ENCODE peak calls at places on chromosomes 6 and 20, in nine cellular contexts. R, U, J, M, S, K, X, F and T are unnamed samples.

GRCh38 chr20:2693286-2693995 is 861 bp downstream of the EBF4 start:
- DNase-seq in R (no peak), U (no peak), J (peak), M (no peak), S (no peak), K (peak), X (peak), F (peak), T (no peak)

GRCh38 chr6:160238234-160238633 is 20.4 kb downstream of the SLC22A2 start:
- DNase-seq in R (no peak), U (no peak), J (no peak), M (no peak), S (no peak), K (no peak), X (no peak), F (no peak), T (no peak)

GRCh38 chr6:105621564-105622175 is 218.8 kb upstream of the PREP start:
- DNase-seq in R (no peak), U (no peak), J (no peak), M (no peak), S (no peak), K (no peak), X (no peak), F (no peak), T (no peak)

GRCh38 chr6:25320459-25320858 is 41.3 kb downstream of the CARMIL1 start:
- DNase-seq in R (peak), U (no peak), J (no peak), M (no peak), S (no peak), K (no peak), X (no peak), F (no peak), T (no peak)

GRCh38 chr6:76835289-76835688 is 628.0 kb downstream of the HTR1B start:
- DNase-seq in R (no peak), U (no peak), J (no peak), M (no peak), S (no peak), K (no peak), X (no peak), F (no peak), T (no peak)

GRCh38 chr6:80234411-80234810 is 127.9 kb downstream of the BCKDHB start:
- DNase-seq in R (no peak), U (no peak), J (no peak), M (no peak), S (no peak), K (no peak), X (no peak), F (no peak), T (no peak)

GRCh38 chr6:13761361-13762036 is 49.9 kb upstream of the RANBP9 start:
- DNase-seq in R (no peak), U (no peak), J (no peak), M (no peak), S (peak), K (no peak), X (peak), F (peak), T (no peak)

GRCh38 chr6:35833534-35833933 is 28.4 kb downstream of the LHFPL5 start:
- DNase-seq in R (no peak), U (no peak), J (no peak), M (no peak), S (peak), K (no peak), X (peak), F (no peak), T (no peak)

GRCh38 chr6:128731249-128732165 is 151.4 kb upstream of the LAMA2 start:
- DNase-seq in R (peak), U (no peak), J (peak), M (no peak), S (peak), K (no peak), X (peak), F (peak), T (no peak)

GRCh38 chr20:2981646-2982045 is 61.8 kb upstream of the GNRH2 start:
- DNase-seq in R (no peak), U (no peak), J (no peak), M (no peak), S (no peak), K (no peak), X (no peak), F (no peak), T (no peak)

GRCh38 chr6:47343631-47344421 is 34.1 kb upstream of the TNFRSF21 start:
- DNase-seq in R (no peak), U (no peak), J (no peak), M (no peak), S (no peak), K (no peak), X (peak), F (no peak), T (no peak)

GRCh38 chr20:36086767-36087166 is 67.8 kb upstream of the EPB41L1 start:
- DNase-seq in R (no peak), U (no peak), J (no peak), M (no peak), S (no peak), K (no peak), X (no peak), F (no peak), T (no peak)

GRCh38 chr20:62436692-62437091 is 9.4 kb upstream of the RBBP8NL start:
- DNase-seq in R (no peak), U (no peak), J (no peak), M (no peak), S (no peak), K (no peak), X (no peak), F (no peak), T (no peak)

GRCh38 chr6:81838724-81839425 is 86.4 kb upstream of the TENT5A start:
- DNase-seq in R (no peak), U (no peak), J (no peak), M (no peak), S (no peak), K (no peak), X (no peak), F (no peak), T (no peak)

GRCh38 chr6:157346371-157346770 is 23.1 kb upstream of the TMEM242 start:
- DNase-seq in R (no peak), U (no peak), J (no peak), M (no peak), S (peak), K (no peak), X (no peak), F (no peak), T (no peak)

GRCh38 chr6:114176726-114177125 is 166.1 kb downstream of the HS3ST5 start:
- DNase-seq in R (no peak), U (no peak), J (no peak), M (no peak), S (no peak), K (no peak), X (no peak), F (no peak), T (no peak)

GRCh38 chr6:111276736-111277135 is 189.4 kb downstream of the SLC16A10 start:
- DNase-seq in R (no peak), U (no peak), J (no peak), M (no peak), S (no peak), K (no peak), X (no peak), F (no peak), T (no peak)

GRCh38 chr6:16841241-16841640 is 80.0 kb upstream of the ATXN1 start:
- DNase-seq in R (no peak), U (no peak), J (no peak), M (no peak), S (no peak), K (no peak), X (no peak), F (no peak), T (no peak)

GRCh38 chr6:108779521-108779920 is 68.7 kb upstream of the ARMC2 start:
- DNase-seq in R (no peak), U (no peak), J (no peak), M (no peak), S (peak), K (no peak), X (no peak), F (no peak), T (no peak)

GRCh38 chr6:6283747-6284146 is 36.7 kb downstream of the F13A1 start:
- DNase-seq in R (no peak), U (no peak), J (no peak), M (no peak), S (no peak), K (no peak), X (no peak), F (no peak), T (no peak)

GRCh38 chr6:47134476-47135189 is 92.5 kb upstream of the ADGRF1 start:
- DNase-seq in R (no peak), U (no peak), J (no peak), M (no peak), S (peak), K (no peak), X (peak), F (peak), T (no peak)

GRCh38 chr20:17679786-17680127 is 2.3 kb downstream of the RRBP1 start:
- DNase-seq in R (no peak), U (no peak), J (no peak), M (no peak), S (no peak), K (no peak), X (no peak), F (peak), T (no peak)

GRCh38 chr6:142680308-142680707 is 264.7 kb downstream of the HIVEP2 start:
- DNase-seq in R (no peak), U (no peak), J (no peak), M (no peak), S (no peak), K (no peak), X (peak), F (no peak), T (no peak)

GRCh38 chr6:10146723-10147451 is 268.0 kb downstream of the TFAP2A start:
- DNase-seq in R (peak), U (no peak), J (peak), M (no peak), S (peak), K (peak), X (peak), F (peak), T (no peak)

GRCh38 chr6:93413190-93413589 is 6.2 kb downstream of the EPHA7 start:
- DNase-seq in R (no peak), U (no peak), J (no peak), M (no peak), S (no peak), K (no peak), X (no peak), F (no peak), T (no peak)

GRCh38 chr6:105757512-105758200 is 328.5 kb upstream of the PRDM1 start:
- DNase-seq in R (no peak), U (no peak), J (peak), M (no peak), S (no peak), K (peak), X (no peak), F (no peak), T (no peak)

GRCh38 chr6:132122871-132123270 is 171.7 kb upstream of the CCN2 start:
- DNase-seq in R (no peak), U (no peak), J (no peak), M (no peak), S (no peak), K (no peak), X (no peak), F (peak), T (no peak)

GRCh38 chr6:85049282-85049681 is 284.9 kb upstream of the TBX18 start:
- DNase-seq in R (no peak), U (no peak), J (no peak), M (no peak), S (no peak), K (no peak), X (peak), F (no peak), T (no peak)

GRCh38 chr20:8862092-8862491 is 206.8 kb upstream of the PLCB4 start:
- DNase-seq in R (no peak), U (no peak), J (no peak), M (no peak), S (no peak), K (no peak), X (no peak), F (no peak), T (no peak)

GRCh38 chr20:47799116-47799715 is 13.9 kb upstream of the SULF2 start:
- DNase-seq in R (no peak), U (no peak), J (no peak), M (no peak), S (no peak), K (no peak), X (peak), F (no peak), T (no peak)

GRCh38 chr6:34043371-34043770 is 102.5 kb downstream of the GRM4 start:
- DNase-seq in R (no peak), U (no peak), J (no peak), M (no peak), S (no peak), K (no peak), X (no peak), F (no peak), T (no peak)

GRCh38 chr20:57509665-57510237 is 15.2 kb downstream of the CTCFL start:
- DNase-seq in R (peak), U (no peak), J (peak), M (no peak), S (no peak), K (no peak), X (peak), F (no peak), T (no peak)

GRCh38 chr6:106413016-106413415 is 52.5 kb downstream of the CRYBG1 start:
- DNase-seq in R (no peak), U (no peak), J (no peak), M (no peak), S (no peak), K (no peak), X (no peak), F (no peak), T (no peak)

GRCh38 chr6:39085129-39085528 is 29.9 kb downstream of the SAYSD1 start:
- DNase-seq in R (peak), U (no peak), J (no peak), M (no peak), S (no peak), K (no peak), X (no peak), F (no peak), T (no peak)

GRCh38 chr20:59184880-59185447 is 21.3 kb downstream of the ZNF831 start:
- DNase-seq in R (no peak), U (no peak), J (no peak), M (no peak), S (no peak), K (no peak), X (no peak), F (no peak), T (no peak)

GRCh38 chr20:47574616-47575401 is 73.1 kb downstream of the NCOA3 start:
- DNase-seq in R (no peak), U (no peak), J (peak), M (no peak), S (no peak), K (no peak), X (peak), F (peak), T (no peak)

GRCh38 chr6:124682751-124683150 is 279.5 kb upstream of the RNF217 start:
- DNase-seq in R (no peak), U (no peak), J (no peak), M (no peak), S (no peak), K (no peak), X (no peak), F (no peak), T (no peak)

GRCh38 chr20:49646126-49646525 is 67.6 kb downstream of the B4GALT5 start:
- DNase-seq in R (no peak), U (no peak), J (no peak), M (no peak), S (peak), K (no peak), X (peak), F (peak), T (no peak)

GRCh38 chr6:129774697-129775447 is 64.9 kb upstream of the ARHGAP18 start:
- DNase-seq in R (peak), U (peak), J (peak), M (peak), S (peak), K (no peak), X (peak), F (peak), T (peak)

GRCh38 chr6:89161326-89162046 is 15.6 kb downstream of the PM20D2 start:
- DNase-seq in R (no peak), U (no peak), J (no peak), M (no peak), S (no peak), K (no peak), X (no peak), F (peak), T (no peak)
- TF ChIP-seq CTCF in R (no peak), U (no peak), J (no peak), M (no peak), S (no peak), K (no peak), X (no peak), F (no peak), T (no peak)

DNA sequence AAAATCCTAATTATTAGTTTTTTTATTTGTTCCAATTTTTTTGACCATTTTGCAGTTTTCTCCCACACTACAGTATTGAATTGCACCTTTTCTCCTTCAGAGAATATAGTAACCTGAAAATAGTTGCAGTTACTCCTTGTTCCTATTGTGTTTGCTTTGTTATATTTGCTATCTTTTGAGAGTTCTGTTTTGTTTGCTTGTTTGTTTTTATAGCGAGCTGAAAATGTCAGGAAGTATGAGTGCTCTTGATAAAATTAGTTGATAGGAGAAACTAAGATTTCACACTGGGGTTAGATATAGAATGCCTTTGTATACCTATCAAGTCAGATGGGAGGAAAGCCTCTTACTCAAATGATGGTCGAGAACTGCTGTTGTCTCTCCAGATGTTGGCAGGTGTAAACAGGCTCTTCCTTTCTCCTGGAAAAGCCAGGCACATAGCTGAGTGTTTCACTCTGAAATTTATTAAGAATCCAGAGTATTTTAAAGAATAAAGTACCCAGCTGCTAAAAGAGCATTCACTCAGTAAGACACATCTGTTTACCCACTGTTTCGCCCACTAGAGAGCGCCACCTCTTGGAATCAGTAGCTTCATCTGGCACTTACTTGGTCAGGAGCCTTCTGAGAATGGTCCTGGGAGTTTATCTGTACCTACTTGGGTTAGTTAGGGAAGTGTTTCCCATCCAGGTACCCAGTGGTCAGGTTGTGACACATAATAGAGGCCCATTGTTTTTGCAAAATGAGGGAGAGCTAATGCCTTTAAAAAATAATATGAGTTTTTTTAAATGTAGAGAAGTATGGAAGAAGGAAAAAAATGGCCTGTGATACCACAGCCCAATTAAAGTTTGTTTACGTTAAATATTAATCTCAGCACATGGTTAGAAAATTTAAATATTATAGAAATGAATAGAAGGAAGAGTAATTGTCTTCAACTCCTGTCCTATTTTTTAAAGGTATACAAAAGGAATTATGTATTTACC is 11.2 kb downstream of the NT5DC1 start:
- DNase-seq in R (peak), U (no peak), J (peak), M (no peak), S (peak), K (no peak), X (peak), F (peak), T (no peak)
- TF ChIP-seq CTCF in R (peak), U (no peak), J (peak), M (peak), S (peak), K (peak), X (peak), F (peak), T (peak)

DNA sequence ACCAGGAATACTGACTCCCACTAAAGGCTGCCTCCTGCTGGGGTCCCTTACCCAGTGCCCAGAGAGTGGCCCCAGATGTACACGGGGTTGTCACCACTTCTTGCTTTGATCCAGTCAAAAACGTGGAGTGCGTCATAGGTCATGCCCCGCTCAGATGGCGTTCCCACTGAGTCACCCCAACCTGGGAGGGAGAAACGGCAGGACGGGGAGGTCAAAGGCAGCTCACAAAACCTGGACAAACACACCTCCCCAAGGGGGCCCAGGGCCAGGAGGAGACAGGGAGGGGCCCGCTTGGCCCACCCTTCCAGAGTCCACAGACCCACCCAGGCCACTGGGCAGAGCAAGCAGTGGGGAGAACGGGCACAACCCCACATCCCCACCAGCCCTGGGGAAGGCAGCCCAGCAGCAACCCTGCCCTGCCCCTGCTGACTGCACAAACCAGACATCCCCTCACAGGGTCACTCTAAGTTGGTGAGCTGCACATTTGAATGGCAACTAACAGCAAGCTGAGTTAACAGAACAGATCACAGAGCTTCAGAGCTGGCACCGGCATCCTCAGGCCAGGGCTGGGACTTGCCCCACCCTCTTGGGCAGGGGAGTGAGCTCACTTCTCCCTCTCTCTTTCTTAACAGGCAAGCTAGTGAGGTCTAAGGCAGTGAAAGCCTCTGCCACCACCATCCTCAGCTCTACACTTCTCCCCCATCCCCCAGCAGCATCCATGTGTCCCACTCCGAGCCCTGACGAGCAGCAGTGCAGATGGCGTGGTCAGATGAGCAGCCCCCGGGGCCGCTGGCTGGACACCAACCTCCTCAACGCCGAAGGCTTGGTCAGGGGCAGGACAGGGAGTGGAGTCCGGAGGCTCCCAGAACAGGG is 61.7 kb downstream of the PYGB start:
- DNase-seq in R (no peak), U (no peak), J (peak), M (no peak), S (peak), K (no peak), X (peak), F (peak), T (no peak)
- TF ChIP-seq CTCF in R (no peak), U (no peak), J (no peak), M (no peak), S (peak), K (no peak), X (no peak), F (no peak), T (no peak)

DNA sequence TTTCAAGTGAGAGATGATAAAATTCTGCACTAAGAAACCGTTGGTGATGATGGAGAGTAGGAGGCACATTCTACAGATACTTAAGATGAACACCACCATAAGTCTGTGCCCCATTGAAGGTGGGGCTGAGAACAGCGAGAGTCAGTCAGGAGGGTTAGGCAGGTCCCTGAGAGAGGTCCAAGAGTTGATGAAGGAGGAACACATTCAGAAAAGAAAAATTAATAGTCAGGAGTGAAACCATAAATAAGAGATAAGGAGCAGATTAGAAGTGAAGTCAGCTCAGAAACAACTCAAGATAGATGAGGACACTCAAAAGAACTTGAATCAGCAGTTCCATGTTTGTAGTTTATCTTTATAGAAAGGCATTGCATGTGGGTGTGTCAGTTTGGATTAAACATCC is 727.2 kb upstream of the MARCKS start:
- DNase-seq in R (no peak), U (no peak), J (no peak), M (no peak), S (no peak), K (no peak), X (no peak), F (no peak), T (no peak)
- TF ChIP-seq CTCF in R (no peak), U (no peak), J (no peak), M (no peak), S (no peak), K (no peak), X (no peak), F (no peak), T (no peak)

GRCh38 chr6:63580704-63580961 is 8.4 kb downstream of the LOC128125822 start:
- DNase-seq in R (no peak), U (no peak), J (no peak), M (no peak), S (no peak), K (no peak), X (no peak), F (no peak), T (no peak)

GRCh38 chr6:63582579-63583231 is 10.4 kb downstream of the LOC128125822 start:
- DNase-seq in R (no peak), U (no peak), J (no peak), M (no peak), S (no peak), K (no peak), X (no peak), F (no peak), T (no peak)

GRCh38 chr6:63584566-63584965 is 12.3 kb downstream of the LOC128125822 start:
- DNase-seq in R (no peak), U (no peak), J (no peak), M (no peak), S (no peak), K (no peak), X (no peak), F (no peak), T (no peak)

GRCh38 chr6:63581355-63581998 is 9.2 kb downstream of the LOC128125822 start:
- DNase-seq in R (no peak), U (no peak), J (no peak), M (no peak), S (no peak), K (no peak), X (no peak), F (no peak), T (no peak)

GRCh38 chr6:63584125-63584514 is 11.8 kb downstream of the LOC128125822 start:
- DNase-seq in R (no peak), U (no peak), J (no peak), M (no peak), S (no peak), K (no peak), X (no peak), F (no peak), T (no peak)
- TF ChIP-seq CTCF in R (no peak), U (no peak), J (no peak), M (no peak), S (no peak), K (no peak), X (no peak), F (no peak), T (no peak)